ENCODE peak calls at places on chromosomes 2 and 18, in four cellular contexts. H is HCT116, A is coronary artery, K is AG04450. V is an unnamed sample.

GRCh38 chr2:185676316-185676715 is 62.3 kb upstream of the FSIP2 start:
- DNase-seq in H (no peak), K (no peak), A (no peak), V (no peak)

GRCh38 chr2:110744429-110744828 is 12.1 kb downstream of the ACOXL start:
- DNase-seq in A (no peak), H (no peak), K (no peak), V (no peak)

GRCh38 chr2:128535928-128536327 is 217.3 kb upstream of the HS6ST1 start:
- DNase-seq in A (no peak), K (peak), H (peak), V (no peak)

GRCh38 chr2:171923206-171923605 is 945 bp downstream of the HAT1 start:
- DNase-seq in H (peak), A (no peak), K (no peak), V (no peak)

GRCh38 chr18:80253871-80254492 is 6.7 kb upstream of the PARD6G start:
- DNase-seq in K (no peak), H (peak), A (peak), V (no peak)

GRCh38 chr18:3540805-3541548 is 91.0 kb downstream of the TGIF1 start:
- DNase-seq in K (no peak), A (no peak), H (no peak), V (no peak)

GRCh38 chr2:74947703-74948102 is 10.7 kb upstream of the POLE4 start:
- DNase-seq in K (no peak), A (no peak), H (no peak), V (no peak)

GRCh38 chr2:182379235-182379634 is 47.6 kb downstream of the PDE1A start:
- DNase-seq in A (no peak), K (no peak), H (no peak), V (no peak)

GRCh38 chr2:42974697-42975357 is 182.4 kb upstream of the HAAO start:
- DNase-seq in K (no peak), A (peak), H (peak), V (no peak)

GRCh38 chr2:113889471-113890252 is at the start of gene ACTR3:
- DNase-seq in A (peak), H (peak), K (peak), V (peak)

GRCh38 chr2:105849431-105850179 is 104.9 kb downstream of the NCK2 start:
- DNase-seq in A (no peak), H (no peak), K (no peak), V (no peak)

GRCh38 chr2:235594041-235594440 is 100.2 kb downstream of the AGAP1 start:
- DNase-seq in A (no peak), K (peak), H (peak), V (peak)

DNA sequence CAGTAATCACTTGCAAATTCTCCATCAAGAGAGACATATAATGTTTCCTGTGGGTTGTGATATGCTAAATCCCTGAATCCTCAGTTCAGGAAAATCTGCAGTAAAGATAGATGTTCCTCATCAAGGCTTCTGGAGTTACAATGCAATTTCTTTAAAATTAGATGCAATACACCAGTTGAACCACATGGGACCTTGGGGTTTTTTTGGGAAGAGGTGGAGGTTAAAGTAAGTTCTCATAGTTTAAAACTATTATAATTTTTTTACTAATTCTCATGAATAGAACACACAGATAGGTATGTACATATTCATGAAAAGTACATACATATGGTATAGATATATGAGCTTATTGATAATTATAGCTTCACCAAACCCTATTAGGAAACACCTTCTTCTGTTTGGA is 496.2 kb downstream of the SATB2 start:
- DNase-seq in K (no peak), H (no peak), A (no peak), V (no peak)
- TF ChIP-seq CTCF in K (no peak), H (peak), A (no peak), V (no peak)

GRCh38 chr2:233411162-233411561 is 56.9 kb downstream of the DGKD start:
- DNase-seq in K (no peak), H (no peak), A (no peak), V (no peak)

GRCh38 chr2:233410191-233410760 is 56.0 kb downstream of the DGKD start:
- DNase-seq in H (no peak), K (no peak), A (no peak), V (no peak)

GRCh38 chr2:233406865-233407264 is 52.6 kb downstream of the DGKD start:
- DNase-seq in H (no peak), A (no peak), K (no peak), V (no peak)

GRCh38 chr2:233409286-233409991 is 55.1 kb downstream of the DGKD start:
- DNase-seq in H (no peak), K (no peak), A (no peak), V (no peak)

GRCh38 chr2:233408366-233409285 is 54.3 kb downstream of the DGKD start:
- DNase-seq in A (no peak), H (no peak), K (no peak), V (no peak)
- H3K27ac ChIP-seq in A (peak), H (no peak), K (no peak), V (no peak)

GRCh38 chr2:48016620-48017019 is 110.3 kb upstream of the FBXO11 start:
- DNase-seq in A (no peak), K (no peak), H (peak), V (no peak)
- TF ChIP-seq CTCF in A (no peak), K (peak), H (peak), V (peak)

DNA sequence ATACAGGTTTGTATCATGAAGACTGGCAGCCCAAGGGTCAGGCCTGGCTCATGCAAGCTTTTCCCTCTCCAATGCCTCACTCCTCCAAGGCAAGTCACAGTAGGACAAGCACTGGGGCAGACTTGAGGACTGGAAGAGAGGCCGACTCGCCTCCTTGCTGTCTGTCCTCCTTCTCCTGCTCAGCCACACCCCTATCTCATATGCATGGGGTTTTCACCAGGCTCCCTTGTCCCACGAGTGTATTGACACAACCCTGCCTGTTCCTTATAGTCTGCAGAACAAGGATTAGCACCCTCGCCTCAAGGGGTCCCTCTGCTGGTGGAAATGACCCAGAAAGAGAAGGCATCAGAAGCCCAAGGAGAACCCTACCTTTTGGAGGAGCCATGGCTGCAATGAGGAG is 223.7 kb downstream of the SOX11 start:
- DNase-seq in H (no peak), K (peak), A (no peak), V (no peak)
- H3K27ac ChIP-seq in H (no peak), K (no peak), A (no peak), V (no peak)

DNA sequence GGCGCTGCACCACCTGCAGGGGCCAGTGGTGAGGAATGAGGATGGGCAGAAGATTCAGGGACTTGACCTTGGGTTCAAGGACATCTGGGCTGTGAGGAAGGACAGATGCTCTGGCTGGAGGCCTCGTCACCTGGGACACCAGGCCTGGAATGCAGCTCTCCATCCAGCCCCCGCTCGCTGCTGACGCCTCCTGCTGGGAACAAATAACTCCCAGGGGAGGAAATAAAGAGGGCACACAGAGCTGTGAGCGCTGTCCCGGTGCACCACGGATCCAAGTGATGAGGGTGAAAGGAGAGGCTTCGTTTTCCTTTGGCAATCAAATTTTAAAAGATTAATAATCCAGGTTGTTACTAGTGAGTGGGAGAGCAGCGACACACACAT is 368.0 kb upstream of the MYT1L start:
- DNase-seq in A (no peak), K (no peak), H (no peak), V (no peak)
- TF ChIP-seq CTCF in A (no peak), K (no peak), H (no peak), V (no peak)

GRCh38 chr18:42707080-42707479 is 408.4 kb downstream of the RIT2 start:
- DNase-seq in K (no peak), H (no peak), A (no peak), V (no peak)

GRCh38 chr18:42706618-42707017 is 408.9 kb downstream of the RIT2 start:
- DNase-seq in A (no peak), H (no peak), K (no peak), V (peak)

GRCh38 chr18:42706029-42706608 is 409.4 kb downstream of the RIT2 start:
- DNase-seq in A (no peak), K (no peak), H (no peak), V (no peak)

GRCh38 chr18:42712065-42712464 is 403.4 kb downstream of the RIT2 start:
- DNase-seq in K (no peak), H (no peak), A (no peak), V (no peak)
- H3K27ac ChIP-seq in K (no peak), H (no peak), A (no peak), V (no peak)

GRCh38 chr2:239026711-239027430 is 179.0 kb downstream of the TWIST2 start:
- DNase-seq in H (no peak), K (no peak), A (no peak), V (no peak)
- TF ChIP-seq CTCF in H (no peak), K (no peak), A (no peak), V (no peak)

GRCh38 chr2:33426666-33427231 is 49.7 kb upstream of the RASGRP3 start:
- DNase-seq in K (peak), H (no peak), A (no peak), V (peak)
- H3K27ac ChIP-seq in K (peak), H (no peak), A (no peak), V (no peak)

DNA sequence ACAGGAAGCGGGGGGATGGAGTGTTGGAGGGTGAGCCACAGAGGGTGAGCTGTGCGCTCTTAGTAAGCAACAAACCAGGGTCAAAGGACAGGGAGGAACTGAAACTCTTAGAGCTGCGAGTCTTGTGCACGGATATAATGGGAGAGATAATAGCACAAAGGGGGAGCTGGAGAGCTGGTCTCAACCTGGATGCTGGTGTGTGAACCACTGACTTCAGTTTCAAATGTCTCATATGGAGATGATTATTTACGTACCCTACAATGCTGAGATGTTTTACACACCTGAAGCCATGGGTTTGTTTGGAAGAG is 35.9 kb downstream of the PTGR3 start:
- DNase-seq in A (no peak), K (no peak), H (no peak), V (no peak)
- TF ChIP-seq CTCF in A (no peak), K (no peak), H (peak), V (no peak)

GRCh38 chr2:11710210-11710609 is 36.2 kb upstream of the LPIN1 start:
- DNase-seq in K (peak), H (no peak), A (no peak), V (no peak)
- H3K27ac ChIP-seq in K (peak), H (no peak), A (no peak), V (no peak)

V was measured in keratinocyte.